ENCODE peak calls at places on chromosomes 4 and X, in eight cellular contexts. B is H1, P is K562, U is endothelial cell of umbilical vein, K is GM23338, T is HCT116, N is GM12878, I is HepG2. Q is an unnamed sample.

GRCh38 chr4:101169044-101170014 is 178.0 kb downstream of the PPP3CA start:
- DNase-seq in B (peak), I (peak), N (peak), U (peak), K (peak), T (peak), P (peak), Q (no peak)

GRCh38 chr4:13876151-13876550 is 248.6 kb upstream of the BOD1L1 start:
- DNase-seq in T (no peak), U (no peak), K (no peak), P (no peak), N (no peak), B (no peak), I (no peak), Q (peak)

GRCh38 chr4:83536649-83537352 is 893 bp downstream of the GPAT3 start:
- DNase-seq in U (no peak), K (no peak), T (no peak), I (no peak), B (no peak), N (no peak), P (no peak), Q (no peak)

GRCh38 chrX:134144231-134144630 is 92.8 kb upstream of the CCDC160 start:
- DNase-seq in T (peak), P (peak), I (peak), K (peak), B (no peak), N (no peak), U (peak), Q (no peak)

GRCh38 chr4:108287834-108288413 is 119.2 kb upstream of the LEF1 start:
- DNase-seq in T (no peak), U (no peak), P (no peak), K (no peak), B (no peak), N (no peak), I (no peak), Q (no peak)

GRCh38 chr4:79241846-79242245 is 84.0 kb downstream of the NAA11 start:
- DNase-seq in U (peak), T (peak), I (no peak), K (peak), N (no peak), P (no peak), B (no peak), Q (peak)

GRCh38 chr4:84258905-84259830 is 239.9 kb downstream of the NKX6-1 start:
- DNase-seq in T (peak), P (peak), U (peak), K (peak), I (peak), N (peak), B (peak), Q (no peak)

GRCh38 chr4:70153937-70154336 is at the start of gene PRR27:
- DNase-seq in N (no peak), K (no peak), U (no peak), T (no peak), I (no peak), P (no peak), B (no peak), Q (no peak)

GRCh38 chr4:147560632-147561031 is 56.6 kb upstream of the TMEM184C start:
- DNase-seq in B (no peak), P (no peak), T (no peak), U (no peak), K (no peak), I (no peak), N (no peak), Q (no peak)

GRCh38 chrX:77946571-77946970 is 22.9 kb downstream of the PGAM4 start:
- DNase-seq in K (no peak), N (no peak), I (no peak), B (no peak), U (no peak), P (no peak), T (no peak), Q (no peak)

GRCh38 chr4:932713-933070 is 432 bp downstream of the TMEM175 start:
- DNase-seq in U (no peak), P (peak), T (no peak), B (no peak), K (no peak), N (no peak), I (peak), Q (no peak)

GRCh38 chr4:101355767-101356702 is 8.7 kb upstream of the PPP3CA start:
- DNase-seq in B (no peak), I (peak), T (peak), U (peak), N (no peak), K (no peak), P (no peak), Q (no peak)

GRCh38 chr4:88814043-88814617 is 116.5 kb upstream of the NAP1L5 start:
- DNase-seq in B (no peak), T (no peak), P (peak), N (no peak), U (no peak), K (peak), I (no peak), Q (no peak)

GRCh38 chrX:30414144-30414543 is 105.0 kb upstream of the NR0B1 start:
- DNase-seq in N (no peak), P (no peak), T (no peak), U (no peak), K (no peak), B (no peak), I (no peak), Q (no peak)

GRCh38 chr4:161320377-161320776 is 843.4 kb downstream of the FSTL5 start:
- DNase-seq in U (peak), I (peak), K (peak), N (no peak), P (peak), T (peak), B (no peak), Q (no peak)

GRCh38 chr4:80362578-80363181 is 27.1 kb downstream of the CFAP299 start:
- DNase-seq in K (peak), N (no peak), U (peak), B (peak), P (peak), I (peak), T (peak), Q (peak)

GRCh38 chr4:167868163-167868562 is 224.2 kb upstream of the ANXA10 start:
- DNase-seq in K (no peak), N (no peak), P (no peak), B (no peak), I (no peak), T (no peak), U (peak), Q (no peak)

GRCh38 chr4:38739438-38739837 is 43.4 kb downstream of the TLR10 start:
- DNase-seq in N (no peak), U (no peak), I (no peak), T (no peak), K (no peak), B (no peak), P (no peak), Q (no peak)

GRCh38 chr4:141046255-141046654 is 87.0 kb downstream of the RNF150 start:
- DNase-seq in K (no peak), I (peak), T (no peak), P (peak), B (no peak), U (no peak), N (no peak), Q (no peak)

GRCh38 chr4:113768952-113769351 is 7.4 kb upstream of the CAMK2D start:
- DNase-seq in N (no peak), K (no peak), T (no peak), I (no peak), U (no peak), B (no peak), P (no peak), Q (no peak)

GRCh38 chr4:42167709-42168108 is 15.3 kb upstream of the BEND4 start:
- DNase-seq in U (no peak), I (no peak), B (no peak), T (no peak), N (peak), K (no peak), P (no peak), Q (no peak)

GRCh38 chrX:38400401-38400910 is 48.1 kb downstream of the OTC start:
- DNase-seq in K (no peak), U (no peak), B (no peak), N (no peak), I (no peak), P (no peak), T (no peak), Q (no peak)

GRCh38 chrX:53280703-53281320 is 572 bp downstream of the IQSEC2 start:
- DNase-seq in B (no peak), I (no peak), T (no peak), K (no peak), U (peak), N (no peak), P (no peak), Q (no peak)

DNA sequence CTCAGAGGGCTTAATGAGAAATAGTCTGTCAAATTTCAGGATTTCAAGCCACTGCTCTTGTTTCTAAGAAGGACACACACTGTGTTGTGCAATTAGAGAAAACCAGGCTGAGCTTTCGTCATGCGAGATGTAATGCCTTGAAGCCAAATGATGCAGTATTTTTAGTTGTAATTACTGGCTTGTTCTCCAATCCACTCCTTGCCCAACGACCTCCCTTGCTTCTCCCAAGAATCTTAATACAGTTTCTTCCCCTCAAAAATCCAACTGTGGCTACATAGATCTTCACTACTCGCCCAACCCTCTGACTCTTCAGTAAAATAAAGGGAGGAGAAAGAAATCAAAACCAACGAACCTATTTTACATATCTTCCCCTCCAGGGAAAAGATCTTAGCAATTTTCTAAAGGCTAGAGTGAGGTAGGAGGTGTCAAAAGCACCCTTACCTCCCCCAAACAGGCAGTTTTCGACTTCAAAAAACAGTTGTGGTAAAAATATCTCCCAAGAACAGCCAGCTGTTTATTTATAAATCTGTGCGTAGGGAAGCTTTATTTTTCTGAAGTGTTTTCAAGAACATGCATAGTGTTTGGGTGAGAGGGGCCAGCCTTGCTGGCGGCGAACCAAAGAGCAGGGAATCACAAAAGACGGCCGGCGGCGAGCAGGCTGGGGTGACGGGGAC is 68.7 kb downstream of the MGST2 start:
- DNase-seq in I (no peak), N (no peak), B (no peak), P (no peak), K (no peak), T (no peak), U (no peak), Q (no peak)
- H3K4me3 ChIP-seq in I (no peak), N (no peak), B (peak), P (no peak), K (peak), T (no peak), U (peak), Q (peak)

GRCh38 chrX:10008483-10009056 is 41.4 kb downstream of the CLDN34 start:
- DNase-seq in U (peak), N (no peak), K (no peak), B (no peak), T (no peak), P (no peak), I (no peak), Q (no peak)
- TF ChIP-seq POLR2AphosphoS5 in U (peak), N (no peak), K (no peak), B (no peak), T (no peak), P (no peak), I (no peak), Q (no peak)

GRCh38 chrX:108731144-108731543 is 5.2 kb downstream of the IRS4 start:
- DNase-seq in K (no peak), T (no peak), P (no peak), N (no peak), I (no peak), B (no peak), U (no peak), Q (no peak)
- TF ChIP-seq EZH2 in K (no peak), T (no peak), P (no peak), N (no peak), I (no peak), B (no peak), U (no peak), Q (no peak)

GRCh38 chr4:30718021-30718888 is 1.9 kb upstream of the PCDH7 start:
- DNase-seq in K (peak), B (peak), U (peak), P (no peak), I (no peak), T (no peak), N (no peak), Q (no peak)
- H3K4me3 ChIP-seq in K (peak), B (peak), U (peak), P (no peak), I (no peak), T (no peak), N (no peak), Q (peak)

DNA sequence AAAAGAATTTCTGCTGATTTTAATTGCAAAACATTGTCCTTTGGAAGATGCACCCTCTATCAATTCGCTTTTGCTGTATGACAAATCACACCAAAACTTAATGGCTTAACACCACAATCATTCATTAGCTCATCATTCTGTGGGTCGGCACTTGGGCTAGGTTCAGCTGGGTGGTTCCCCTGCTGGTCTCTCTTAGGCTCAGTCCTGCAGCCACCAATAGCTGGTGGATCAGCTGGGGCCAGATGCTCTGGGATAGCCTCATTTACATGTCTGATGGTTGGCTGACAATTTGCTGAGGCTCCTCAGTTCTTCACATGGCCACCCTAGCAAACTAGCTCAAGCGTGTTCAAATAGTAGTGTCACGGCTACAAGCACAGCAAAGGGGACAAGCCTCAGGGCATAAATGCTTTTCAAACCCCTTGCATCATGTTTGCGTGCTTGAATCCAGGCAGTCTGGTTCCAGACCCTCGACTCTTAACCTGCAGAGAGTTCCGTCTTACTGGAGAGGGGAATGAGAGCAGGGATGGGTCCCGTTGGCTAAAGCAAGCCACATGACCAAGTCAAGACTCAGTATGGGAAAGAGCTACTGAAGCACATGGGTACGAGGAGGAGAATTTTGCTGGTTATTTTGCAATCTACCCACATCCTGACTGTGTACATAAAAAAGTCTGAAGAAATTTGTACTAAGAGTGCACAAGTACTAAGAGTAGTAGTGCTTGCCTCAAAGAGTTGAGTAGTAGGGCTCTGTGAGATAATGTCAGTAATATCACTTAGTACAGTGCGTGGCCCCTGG is 7.5 kb upstream of the ACSL1 start:
- DNase-seq in N (no peak), K (peak), U (no peak), I (no peak), B (no peak), T (no peak), P (no peak), Q (no peak)
- TF ChIP-seq POLR2AphosphoS5 in N (no peak), K (no peak), U (no peak), I (no peak), B (no peak), T (no peak), P (no peak), Q (no peak)

GRCh38 chr4:56655209-56655626 is 25.9 kb downstream of the HOPX start:
- DNase-seq in I (no peak), P (no peak), K (peak), T (no peak), B (no peak), U (no peak), N (no peak), Q (no peak)

GRCh38 chr4:56657128-56657527 is 24.0 kb downstream of the HOPX start:
- DNase-seq in P (no peak), K (no peak), N (no peak), U (no peak), I (no peak), B (no peak), T (no peak), Q (no peak)

GRCh38 chr4:56656346-56656643 is 24.8 kb downstream of the HOPX start:
- DNase-seq in P (no peak), I (no peak), K (peak), T (no peak), B (no peak), U (peak), N (no peak), Q (no peak)

GRCh38 chr4:56654238-56654632 is 26.9 kb downstream of the HOPX start:
- DNase-seq in P (no peak), B (no peak), T (no peak), U (no peak), N (no peak), I (no peak), K (no peak), Q (no peak)

GRCh38 chr4:56655627-56656345 is 25.3 kb downstream of the HOPX start:
- DNase-seq in U (peak), B (peak), N (no peak), P (no peak), K (peak), I (no peak), T (no peak), Q (no peak)
- TF ChIP-seq EZH2 in U (peak), B (peak), N (peak), P (no peak), K (peak), I (no peak), T (no peak), Q (no peak)

GRCh38 chr4:3305610-3306371 is 13.0 kb downstream of the RGS12 start:
- DNase-seq in N (no peak), T (no peak), K (no peak), I (no peak), P (peak), U (peak), B (no peak), Q (no peak)

GRCh38 chr4:3303840-3304715 is 11.3 kb downstream of the RGS12 start:
- DNase-seq in I (no peak), B (no peak), P (no peak), K (no peak), U (no peak), N (no peak), T (no peak), Q (no peak)

GRCh38 chr4:3303445-3303824 is 10.6 kb downstream of the RGS12 start:
- DNase-seq in N (no peak), B (no peak), P (no peak), K (no peak), I (no peak), U (no peak), T (no peak), Q (no peak)

GRCh38 chr4:3306465-3306864 is 13.6 kb downstream of the RGS12 start:
- DNase-seq in I (no peak), U (no peak), N (no peak), K (no peak), B (no peak), P (no peak), T (no peak), Q (no peak)

DNA sequence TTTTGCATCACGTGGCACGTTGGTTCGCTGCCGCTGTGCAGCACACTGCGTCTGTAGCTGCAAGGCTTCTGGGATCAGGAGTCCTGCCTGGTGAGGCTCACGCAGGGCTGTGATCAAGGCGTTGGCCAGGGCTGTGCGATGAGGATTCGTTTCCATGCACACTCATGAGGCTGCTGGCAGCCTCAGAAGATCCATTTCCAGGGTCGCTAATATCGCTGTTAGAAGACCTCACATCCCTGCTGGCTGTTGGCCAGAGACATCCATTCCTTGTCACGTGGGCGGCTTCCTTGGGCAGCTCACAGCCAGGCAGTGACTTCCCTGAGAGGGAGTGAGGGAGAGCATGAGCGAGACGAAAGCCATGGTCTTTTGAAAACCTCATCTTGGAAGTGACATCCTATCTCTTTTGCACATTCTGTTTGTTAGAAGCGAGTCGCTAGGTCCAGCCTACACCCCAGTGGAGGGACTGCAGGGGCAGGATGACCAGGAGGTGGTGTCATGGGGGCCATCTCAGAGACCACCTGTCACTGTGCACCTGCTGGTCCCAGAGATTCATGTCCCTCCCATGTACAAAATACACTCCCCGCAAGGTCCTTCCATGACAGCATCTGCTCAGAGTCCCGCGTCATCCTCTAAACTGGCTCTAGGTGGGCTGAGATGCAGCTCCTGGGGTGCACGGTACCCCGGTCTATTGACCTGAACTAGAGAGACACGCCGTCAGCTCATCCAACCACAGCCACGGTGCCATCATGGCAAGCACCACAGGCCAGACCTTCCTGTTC is 12.2 kb downstream of the RGS12 start:
- DNase-seq in P (no peak), U (peak), T (no peak), K (no peak), N (no peak), I (no peak), B (no peak), Q (no peak)
- H3K4me3 ChIP-seq in P (no peak), U (no peak), T (no peak), K (no peak), N (no peak), I (no peak), B (no peak), Q (peak)